ENCODE peak calls at places on chromosomes 12 and 14, in seven cellular contexts. One of them, this sample, is unnamed.

GRCh38 chr14:61662437-61663311 is 32.6 kb upstream of the HIF1A start:
- DNase-seq in HFFc6: peak
- DNase-seq in A549: peak
- DNase-seq in mesendoderm: peak
- DNase-seq in OCI-LY7: peak
- DNase-seq in cardiac fibroblast: peak
- DNase-seq in cerebellar cortex: no peak
- DNase-seq in this sample: peak

GRCh38 chr12:63877693-63878092 is 33.2 kb downstream of the SRGAP1 start:
- DNase-seq in OCI-LY7: no peak
- DNase-seq in A549: no peak
- DNase-seq in cerebellar cortex: no peak
- DNase-seq in HFFc6: no peak
- DNase-seq in mesendoderm: no peak
- DNase-seq in cardiac fibroblast: no peak
- DNase-seq in this sample: no peak

GRCh38 chr12:79360936-79361335 is 329.8 kb downstream of the PAWR start:
- DNase-seq in A549: no peak
- DNase-seq in OCI-LY7: no peak
- DNase-seq in cerebellar cortex: peak
- DNase-seq in mesendoderm: no peak
- DNase-seq in HFFc6: no peak
- DNase-seq in cardiac fibroblast: no peak
- DNase-seq in this sample: no peak

GRCh38 chr12:86521870-86522269 is 265.7 kb upstream of the MGAT4C start:
- DNase-seq in HFFc6: no peak
- DNase-seq in mesendoderm: no peak
- DNase-seq in cerebellar cortex: no peak
- DNase-seq in A549: no peak
- DNase-seq in cardiac fibroblast: no peak
- DNase-seq in OCI-LY7: no peak
- DNase-seq in this sample: no peak

GRCh38 chr12:93571360-93571853 is 1.1 kb upstream of the SOCS2 start:
- DNase-seq in cerebellar cortex: no peak
- DNase-seq in OCI-LY7: no peak
- DNase-seq in mesendoderm: peak
- DNase-seq in HFFc6: peak
- DNase-seq in A549: peak
- DNase-seq in cardiac fibroblast: peak
- DNase-seq in this sample: peak

GRCh38 chr14:89349196-89350008 is 67.6 kb downstream of the FOXN3 start:
- DNase-seq in mesendoderm: peak
- DNase-seq in OCI-LY7: peak
- DNase-seq in cardiac fibroblast: peak
- DNase-seq in cerebellar cortex: peak
- DNase-seq in HFFc6: no peak
- DNase-seq in A549: no peak
- DNase-seq in this sample: no peak

GRCh38 chr14:103905861-103906456 is 22.3 kb upstream of the TDRD9 start:
- DNase-seq in A549: no peak
- DNase-seq in HFFc6: no peak
- DNase-seq in OCI-LY7: no peak
- DNase-seq in cardiac fibroblast: no peak
- DNase-seq in mesendoderm: peak
- DNase-seq in cerebellar cortex: no peak
- DNase-seq in this sample: no peak

GRCh38 chr14:23070262-23071129 is 13.2 kb upstream of the CDH24 start:
- DNase-seq in OCI-LY7: no peak
- DNase-seq in A549: no peak
- DNase-seq in cerebellar cortex: no peak
- DNase-seq in mesendoderm: peak
- DNase-seq in HFFc6: no peak
- DNase-seq in cardiac fibroblast: no peak
- DNase-seq in this sample: peak

GRCh38 chr12:125639826-125640225 is 574.6 kb downstream of the AACS start:
- DNase-seq in A549: no peak
- DNase-seq in cerebellar cortex: no peak
- DNase-seq in HFFc6: no peak
- DNase-seq in OCI-LY7: no peak
- DNase-seq in mesendoderm: no peak
- DNase-seq in cardiac fibroblast: no peak
- DNase-seq in this sample: no peak

GRCh38 chr14:77848031-77848430 is 48.1 kb downstream of the ADCK1 start:
- DNase-seq in cardiac fibroblast: peak
- DNase-seq in OCI-LY7: no peak
- DNase-seq in mesendoderm: no peak
- DNase-seq in A549: no peak
- DNase-seq in HFFc6: no peak
- DNase-seq in cerebellar cortex: no peak
- DNase-seq in this sample: no peak

GRCh38 chr14:45222485-45223262 is 30.3 kb downstream of the MIS18BP1 start:
- DNase-seq in cardiac fibroblast: no peak
- DNase-seq in mesendoderm: no peak
- DNase-seq in OCI-LY7: no peak
- DNase-seq in HFFc6: no peak
- DNase-seq in A549: no peak
- DNase-seq in cerebellar cortex: no peak
- DNase-seq in this sample: no peak

GRCh38 chr12:21221778-21222177 is 90.8 kb downstream of the SLCO1B1 start:
- DNase-seq in mesendoderm: no peak
- DNase-seq in OCI-LY7: no peak
- DNase-seq in HFFc6: no peak
- DNase-seq in A549: no peak
- DNase-seq in cerebellar cortex: no peak
- DNase-seq in cardiac fibroblast: no peak
- DNase-seq in this sample: no peak

GRCh38 chr12:5453471-5453870 is 21.6 kb downstream of the NTF3 start:
- DNase-seq in cardiac fibroblast: no peak
- DNase-seq in OCI-LY7: no peak
- DNase-seq in A549: no peak
- DNase-seq in mesendoderm: no peak
- DNase-seq in cerebellar cortex: no peak
- DNase-seq in HFFc6: no peak
- DNase-seq in this sample: no peak

GRCh38 chr14:71852201-71852600 is 80.0 kb upstream of the RGS6 start:
- DNase-seq in mesendoderm: peak
- DNase-seq in OCI-LY7: no peak
- DNase-seq in cardiac fibroblast: peak
- DNase-seq in cerebellar cortex: no peak
- DNase-seq in HFFc6: no peak
- DNase-seq in A549: no peak
- DNase-seq in this sample: no peak

GRCh38 chr12:50174971-50175715 is 8.0 kb upstream of the CERS5 start:
- DNase-seq in HFFc6: peak
- DNase-seq in cerebellar cortex: peak
- DNase-seq in A549: peak
- DNase-seq in OCI-LY7: peak
- DNase-seq in mesendoderm: peak
- DNase-seq in cardiac fibroblast: peak
- DNase-seq in this sample: peak

GRCh38 chr12:68455676-68456345 is 123.6 kb upstream of the MDM1 start:
- DNase-seq in OCI-LY7: peak
- DNase-seq in cardiac fibroblast: peak
- DNase-seq in HFFc6: no peak
- DNase-seq in A549: no peak
- DNase-seq in cerebellar cortex: no peak
- DNase-seq in mesendoderm: no peak
- DNase-seq in this sample: no peak

GRCh38 chr14:101843665-101844064 is 82.2 kb downstream of the PPP2R5C start:
- DNase-seq in cerebellar cortex: no peak
- DNase-seq in A549: no peak
- DNase-seq in HFFc6: no peak
- DNase-seq in OCI-LY7: peak
- DNase-seq in cardiac fibroblast: no peak
- DNase-seq in mesendoderm: peak
- DNase-seq in this sample: no peak

GRCh38 chr12:80032967-80033366 is 66.4 kb upstream of the OTOGL start:
- DNase-seq in cardiac fibroblast: no peak
- DNase-seq in mesendoderm: no peak
- DNase-seq in A549: no peak
- DNase-seq in cerebellar cortex: no peak
- DNase-seq in HFFc6: no peak
- DNase-seq in OCI-LY7: no peak
- DNase-seq in this sample: no peak

GRCh38 chr14:70776197-70776596 is 33.1 kb downstream of the MAP3K9 start:
- DNase-seq in A549: no peak
- DNase-seq in OCI-LY7: no peak
- DNase-seq in HFFc6: no peak
- DNase-seq in cardiac fibroblast: no peak
- DNase-seq in mesendoderm: no peak
- DNase-seq in cerebellar cortex: no peak
- DNase-seq in this sample: no peak

GRCh38 chr12:132427177-132427725 is 62.7 kb upstream of the FBRSL1 start:
- DNase-seq in A549: no peak
- DNase-seq in cardiac fibroblast: no peak
- DNase-seq in HFFc6: no peak
- DNase-seq in OCI-LY7: no peak
- DNase-seq in cerebellar cortex: no peak
- DNase-seq in mesendoderm: no peak
- DNase-seq in this sample: no peak

GRCh38 chr12:68317047-68317667 is 15.0 kb downstream of the MDM1 start:
- DNase-seq in A549: peak
- DNase-seq in HFFc6: peak
- DNase-seq in cerebellar cortex: peak
- DNase-seq in OCI-LY7: peak
- DNase-seq in cardiac fibroblast: peak
- DNase-seq in mesendoderm: peak
- DNase-seq in this sample: no peak

GRCh38 chr14:90837355-90837754 is 21.1 kb upstream of the TTC7B start:
- DNase-seq in cerebellar cortex: no peak
- DNase-seq in cardiac fibroblast: no peak
- DNase-seq in A549: no peak
- DNase-seq in OCI-LY7: no peak
- DNase-seq in mesendoderm: no peak
- DNase-seq in HFFc6: peak
- DNase-seq in this sample: no peak

GRCh38 chr12:59651230-59651920 is 55.5 kb downstream of the SLC16A7 start:
- DNase-seq in cardiac fibroblast: peak
- DNase-seq in cerebellar cortex: peak
- DNase-seq in mesendoderm: peak
- DNase-seq in HFFc6: peak
- DNase-seq in OCI-LY7: no peak
- DNase-seq in A549: no peak
- DNase-seq in this sample: peak

GRCh38 chr12:121966959-121967358 is 48.6 kb downstream of the CFAP251 start:
- DNase-seq in cardiac fibroblast: peak
- DNase-seq in mesendoderm: no peak
- DNase-seq in HFFc6: no peak
- DNase-seq in OCI-LY7: no peak
- DNase-seq in cerebellar cortex: no peak
- DNase-seq in A549: no peak
- DNase-seq in this sample: no peak

GRCh38 chr14:34340226-34340625 is 121.8 kb downstream of the SPTSSA start:
- DNase-seq in HFFc6: peak
- DNase-seq in A549: no peak
- DNase-seq in mesendoderm: no peak
- DNase-seq in OCI-LY7: no peak
- DNase-seq in cerebellar cortex: no peak
- DNase-seq in cardiac fibroblast: peak
- DNase-seq in this sample: no peak

GRCh38 chr12:109134186-109134917 is 18.0 kb downstream of the ACACB start:
- DNase-seq in cardiac fibroblast: peak
- DNase-seq in A549: peak
- DNase-seq in cerebellar cortex: no peak
- DNase-seq in mesendoderm: peak
- DNase-seq in HFFc6: peak
- DNase-seq in OCI-LY7: no peak
- DNase-seq in this sample: peak

GRCh38 chr14:74816124-74816523 is 53.0 kb downstream of the YLPM1 start:
- DNase-seq in mesendoderm: no peak
- DNase-seq in HFFc6: no peak
- DNase-seq in cerebellar cortex: no peak
- DNase-seq in OCI-LY7: no peak
- DNase-seq in A549: no peak
- DNase-seq in cardiac fibroblast: no peak
- DNase-seq in this sample: no peak

GRCh38 chr12:57848208-57848607 is 1.7 kb upstream of the CTDSP2 start:
- DNase-seq in A549: no peak
- DNase-seq in mesendoderm: no peak
- DNase-seq in OCI-LY7: no peak
- DNase-seq in HFFc6: no peak
- DNase-seq in cardiac fibroblast: no peak
- DNase-seq in cerebellar cortex: no peak
- DNase-seq in this sample: no peak

GRCh38 chr12:127903146-127903545 is 363.8 kb upstream of the TMEM132C start:
- DNase-seq in cerebellar cortex: no peak
- DNase-seq in mesendoderm: peak
- DNase-seq in HFFc6: no peak
- DNase-seq in OCI-LY7: no peak
- DNase-seq in cardiac fibroblast: no peak
- DNase-seq in A549: no peak
- DNase-seq in this sample: peak

GRCh38 chr12:115035536-115036107 is 351.6 kb upstream of the TBX3 start:
- DNase-seq in HFFc6: no peak
- DNase-seq in mesendoderm: peak
- DNase-seq in cerebellar cortex: no peak
- DNase-seq in OCI-LY7: no peak
- DNase-seq in cardiac fibroblast: no peak
- DNase-seq in A549: no peak
- DNase-seq in this sample: no peak

GRCh38 chr14:95452176-95452889 is 64.1 kb downstream of the SYNE3 start:
- DNase-seq in A549: peak
- DNase-seq in cardiac fibroblast: peak
- DNase-seq in OCI-LY7: peak
- DNase-seq in HFFc6: no peak
- DNase-seq in mesendoderm: peak
- DNase-seq in cerebellar cortex: no peak
- DNase-seq in this sample: peak

GRCh38 chr14:104682107-104682593 is 7.3 kb upstream of the INF2 start:
- DNase-seq in cerebellar cortex: peak
- DNase-seq in HFFc6: no peak
- DNase-seq in mesendoderm: peak
- DNase-seq in cardiac fibroblast: peak
- DNase-seq in A549: peak
- DNase-seq in OCI-LY7: no peak
- DNase-seq in this sample: no peak

GRCh38 chr14:105060751-105061427 is 4.3 kb downstream of the GPR132 start:
- DNase-seq in A549: no peak
- DNase-seq in OCI-LY7: peak
- DNase-seq in mesendoderm: no peak
- DNase-seq in cardiac fibroblast: no peak
- DNase-seq in cerebellar cortex: no peak
- DNase-seq in HFFc6: no peak
- DNase-seq in this sample: no peak

GRCh38 chr12:75747572-75747995 is 236.2 kb upstream of the KRR1 start:
- DNase-seq in cardiac fibroblast: peak
- DNase-seq in HFFc6: peak
- DNase-seq in A549: no peak
- DNase-seq in mesendoderm: no peak
- DNase-seq in cerebellar cortex: no peak
- DNase-seq in OCI-LY7: no peak
- DNase-seq in this sample: no peak

GRCh38 chr14:95039993-95040348 is 117.4 kb downstream of the DICER1 start:
- DNase-seq in cardiac fibroblast: no peak
- DNase-seq in mesendoderm: no peak
- DNase-seq in OCI-LY7: no peak
- DNase-seq in HFFc6: no peak
- DNase-seq in cerebellar cortex: no peak
- DNase-seq in A549: no peak
- DNase-seq in this sample: no peak

GRCh38 chr12:42143401-42144173 is 1.1 kb downstream of the GXYLT1 start:
- DNase-seq in OCI-LY7: peak
- DNase-seq in cerebellar cortex: peak
- DNase-seq in cardiac fibroblast: peak
- DNase-seq in HFFc6: peak
- DNase-seq in mesendoderm: peak
- DNase-seq in A549: no peak
- DNase-seq in this sample: peak

GRCh38 chr14:59208224-59208814 is 19.9 kb downstream of the DAAM1 start:
- DNase-seq in mesendoderm: peak
- DNase-seq in HFFc6: peak
- DNase-seq in cerebellar cortex: no peak
- DNase-seq in cardiac fibroblast: peak
- DNase-seq in OCI-LY7: no peak
- DNase-seq in A549: no peak
- DNase-seq in this sample: peak

This sample was measured in AG08396.